ENCODE peak calls at places on chromosome 1, in nine cellular contexts. One of them, this sample, is unnamed.

GRCh38 chr1:13869172-13869797 is 169.3 kb downstream of the PRDM2 start:
- DNase-seq in neural crest cell: no peak
- DNase-seq in GM06990: no peak
- DNase-seq in fibroblast of mammary gland: no peak
- DNase-seq in tibial nerve: no peak
- DNase-seq in H9: no peak
- DNase-seq in fibroblast of pulmonary artery: no peak
- DNase-seq in WTC11: no peak
- DNase-seq in body of pancreas: no peak
- DNase-seq in this sample: no peak

GRCh38 chr1:195733408-195733807 is 874.8 kb downstream of the KCNT2 start:
- DNase-seq in neural crest cell: no peak
- DNase-seq in GM06990: no peak
- DNase-seq in fibroblast of mammary gland: peak; percentile 14
- DNase-seq in tibial nerve: no peak
- DNase-seq in H9: no peak
- DNase-seq in fibroblast of pulmonary artery: no peak
- DNase-seq in WTC11: no peak
- DNase-seq in body of pancreas: no peak
- DNase-seq in this sample: no peak

GRCh38 chr1:198947456-198947855 is 308.6 kb downstream of the PTPRC start:
- DNase-seq in neural crest cell: no peak
- DNase-seq in GM06990: no peak
- DNase-seq in fibroblast of mammary gland: no peak
- DNase-seq in tibial nerve: no peak
- DNase-seq in H9: no peak
- DNase-seq in fibroblast of pulmonary artery: no peak
- DNase-seq in WTC11: no peak
- DNase-seq in body of pancreas: no peak
- DNase-seq in this sample: no peak

GRCh38 chr1:47656719-47657685 is 219.2 kb downstream of the FOXD2 start:
- DNase-seq in neural crest cell: no peak
- DNase-seq in GM06990: no peak
- DNase-seq in fibroblast of mammary gland: peak; percentile 13
- DNase-seq in tibial nerve: peak; percentile 77
- DNase-seq in H9: peak; percentile 12
- DNase-seq in fibroblast of pulmonary artery: peak; percentile 46
- DNase-seq in WTC11: no peak
- DNase-seq in body of pancreas: no peak
- DNase-seq in this sample: no peak

GRCh38 chr1:184890539-184890973 is 83.8 kb downstream of the NIBAN1 start:
- DNase-seq in neural crest cell: no peak
- DNase-seq in GM06990: no peak
- DNase-seq in fibroblast of mammary gland: peak; percentile 32
- DNase-seq in tibial nerve: no peak
- DNase-seq in H9: no peak
- DNase-seq in fibroblast of pulmonary artery: peak; percentile 79
- DNase-seq in WTC11: no peak
- DNase-seq in body of pancreas: peak; percentile 23
- DNase-seq in this sample: no peak

GRCh38 chr1:220901906-220902305 is 22.7 kb downstream of the HLX start:
- DNase-seq in neural crest cell: no peak
- DNase-seq in GM06990: no peak
- DNase-seq in fibroblast of mammary gland: peak; percentile 42
- DNase-seq in tibial nerve: no peak
- DNase-seq in H9: no peak
- DNase-seq in fibroblast of pulmonary artery: no peak
- DNase-seq in WTC11: no peak
- DNase-seq in body of pancreas: no peak
- DNase-seq in this sample: no peak

GRCh38 chr1:11180342-11180744 is 8.8 kb upstream of the ANGPTL7 start:
- DNase-seq in neural crest cell: no peak
- DNase-seq in GM06990: no peak
- DNase-seq in fibroblast of mammary gland: peak; percentile 75
- DNase-seq in tibial nerve: no peak
- DNase-seq in H9: no peak
- DNase-seq in fibroblast of pulmonary artery: peak; percentile 36
- DNase-seq in WTC11: no peak
- DNase-seq in body of pancreas: no peak
- DNase-seq in this sample: no peak

GRCh38 chr1:10152709-10153284 is 57.6 kb upstream of the KIF1B start:
- DNase-seq in neural crest cell: peak; percentile 58
- DNase-seq in GM06990: no peak
- DNase-seq in fibroblast of mammary gland: peak; percentile 59
- DNase-seq in tibial nerve: peak; percentile 54
- DNase-seq in H9: peak; percentile 75
- DNase-seq in fibroblast of pulmonary artery: peak; percentile 67
- DNase-seq in WTC11: peak; percentile 80
- DNase-seq in body of pancreas: peak; percentile 35
- DNase-seq in this sample: no peak

GRCh38 chr1:214966366-214966765 is 116.2 kb upstream of the KCNK2 start:
- DNase-seq in neural crest cell: no peak
- DNase-seq in GM06990: no peak
- DNase-seq in fibroblast of mammary gland: peak; percentile 44
- DNase-seq in tibial nerve: no peak
- DNase-seq in H9: no peak
- DNase-seq in fibroblast of pulmonary artery: peak; percentile 77
- DNase-seq in WTC11: no peak
- DNase-seq in body of pancreas: no peak
- DNase-seq in this sample: no peak

GRCh38 chr1:41404308-41404755 is 43.1 kb downstream of the FOXO6 start:
- DNase-seq in neural crest cell: no peak
- DNase-seq in GM06990: no peak
- DNase-seq in fibroblast of mammary gland: no peak
- DNase-seq in tibial nerve: no peak
- DNase-seq in H9: peak; percentile 81
- DNase-seq in fibroblast of pulmonary artery: peak; percentile 36
- DNase-seq in WTC11: peak; percentile 53
- DNase-seq in body of pancreas: no peak
- DNase-seq in this sample: no peak

GRCh38 chr1:151916959-151917358 is 7.6 kb upstream of the THEM4 start:
- DNase-seq in neural crest cell: no peak
- DNase-seq in GM06990: no peak
- DNase-seq in fibroblast of mammary gland: no peak
- DNase-seq in tibial nerve: no peak
- DNase-seq in H9: no peak
- DNase-seq in fibroblast of pulmonary artery: no peak
- DNase-seq in WTC11: no peak
- DNase-seq in body of pancreas: no peak
- DNase-seq in this sample: no peak

GRCh38 chr1:20603473-20604464 is 14.9 kb downstream of the CDA start:
- DNase-seq in neural crest cell: no peak
- DNase-seq in GM06990: no peak
- DNase-seq in fibroblast of mammary gland: peak; percentile 96
- DNase-seq in tibial nerve: no peak
- DNase-seq in H9: no peak
- DNase-seq in fibroblast of pulmonary artery: peak; percentile 71
- DNase-seq in WTC11: no peak
- DNase-seq in body of pancreas: no peak
- DNase-seq in this sample: no peak

GRCh38 chr1:55380313-55380970 is 165.3 kb upstream of the USP24 start:
- DNase-seq in neural crest cell: no peak
- DNase-seq in GM06990: no peak
- DNase-seq in fibroblast of mammary gland: no peak
- DNase-seq in tibial nerve: peak; percentile 42
- DNase-seq in H9: no peak
- DNase-seq in fibroblast of pulmonary artery: no peak
- DNase-seq in WTC11: no peak
- DNase-seq in body of pancreas: no peak
- DNase-seq in this sample: no peak

GRCh38 chr1:154767315-154768240 is 102.5 kb downstream of the KCNN3 start:
- DNase-seq in neural crest cell: no peak
- DNase-seq in GM06990: no peak
- DNase-seq in fibroblast of mammary gland: no peak
- DNase-seq in tibial nerve: no peak
- DNase-seq in H9: no peak
- DNase-seq in fibroblast of pulmonary artery: peak; percentile 62
- DNase-seq in WTC11: no peak
- DNase-seq in body of pancreas: no peak
- DNase-seq in this sample: no peak

DNA sequence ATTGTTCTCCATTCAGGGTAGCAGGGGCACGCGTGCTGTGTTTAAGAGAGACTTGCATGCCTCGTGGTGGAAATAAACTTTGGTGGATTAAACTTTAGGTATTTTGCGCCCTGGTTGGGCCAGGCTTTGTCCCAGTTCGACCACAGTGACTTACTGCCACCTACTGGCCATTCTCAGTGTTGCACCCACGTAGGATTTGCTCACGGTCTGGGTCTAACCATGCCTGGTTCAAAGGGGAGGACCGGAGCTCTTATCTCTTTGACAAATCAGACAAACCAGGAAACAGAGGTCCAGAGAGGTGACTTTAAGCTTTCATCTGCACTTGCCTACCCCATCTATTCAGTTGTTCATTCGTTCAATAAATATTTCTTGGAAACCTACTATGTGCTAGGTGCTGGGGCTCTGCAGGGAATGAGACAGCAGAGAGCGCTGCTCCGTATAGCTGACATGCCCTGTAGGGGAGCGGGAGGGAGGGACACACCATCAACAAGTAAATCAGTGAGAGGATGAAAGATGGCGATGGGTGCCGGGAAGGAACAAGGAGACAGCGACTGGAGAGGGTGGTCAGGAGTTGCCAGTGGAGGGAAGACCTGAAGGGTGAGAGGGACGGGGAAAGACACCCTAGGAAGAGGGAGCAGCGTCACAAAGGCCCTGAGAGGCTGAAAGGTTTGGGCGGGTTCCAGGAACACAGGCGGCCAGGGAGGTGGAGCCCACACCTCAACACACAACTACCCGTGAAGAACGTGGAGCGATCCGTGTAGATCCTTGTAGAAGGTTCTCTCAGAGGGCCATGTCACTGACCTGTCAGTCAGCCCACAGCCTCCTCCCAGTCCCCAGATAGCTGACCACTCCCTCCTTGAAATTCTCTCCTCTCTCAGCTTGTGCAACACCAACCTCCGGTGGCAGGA is 27.2 kb upstream of the TINAGL1 start:
- DNase-seq in neural crest cell: peak; percentile 99
- DNase-seq in GM06990: peak; percentile 67
- DNase-seq in fibroblast of mammary gland: peak; percentile 84
- DNase-seq in tibial nerve: peak; percentile 98
- DNase-seq in H9: peak; percentile 87
- DNase-seq in fibroblast of pulmonary artery: peak; percentile 91
- DNase-seq in WTC11: peak; percentile 93
- DNase-seq in body of pancreas: peak; percentile 93
- DNase-seq in this sample: peak; percentile 91
- TF ChIP-seq CTCF in neural crest cell: peak; percentile 98
- TF ChIP-seq CTCF in GM06990: peak; percentile 76
- TF ChIP-seq CTCF in fibroblast of mammary gland: peak; percentile 82
- TF ChIP-seq CTCF in tibial nerve: peak; percentile 89
- TF ChIP-seq CTCF in H9: peak; percentile 98
- TF ChIP-seq CTCF in fibroblast of pulmonary artery: peak; percentile 90
- TF ChIP-seq CTCF in WTC11: peak; percentile 91
- TF ChIP-seq CTCF in body of pancreas: peak; percentile 99
- TF ChIP-seq CTCF in this sample: peak; percentile 97

GRCh38 chr1:26053718-26054572 is 8.0 kb upstream of the SLC30A2 start:
- DNase-seq in neural crest cell: no peak
- DNase-seq in GM06990: no peak
- DNase-seq in fibroblast of mammary gland: no peak
- DNase-seq in tibial nerve: no peak
- DNase-seq in H9: peak; percentile 56
- DNase-seq in fibroblast of pulmonary artery: no peak
- DNase-seq in WTC11: peak; percentile 32
- DNase-seq in body of pancreas: no peak
- DNase-seq in this sample: no peak
- TF ChIP-seq CTCF in neural crest cell: no peak
- TF ChIP-seq CTCF in GM06990: no peak
- TF ChIP-seq CTCF in fibroblast of mammary gland: no peak
- TF ChIP-seq CTCF in tibial nerve: no peak
- TF ChIP-seq CTCF in H9: no peak
- TF ChIP-seq CTCF in fibroblast of pulmonary artery: no peak
- TF ChIP-seq CTCF in WTC11: no peak
- TF ChIP-seq CTCF in body of pancreas: no peak
- TF ChIP-seq CTCF in this sample: no peak

GRCh38 chr1:92929461-92929860 is 31.8 kb downstream of the DIPK1A start:
- DNase-seq in neural crest cell: no peak
- DNase-seq in GM06990: no peak
- DNase-seq in fibroblast of mammary gland: peak; percentile 35
- DNase-seq in tibial nerve: no peak
- DNase-seq in H9: no peak
- DNase-seq in fibroblast of pulmonary artery: no peak
- DNase-seq in WTC11: no peak
- DNase-seq in body of pancreas: no peak
- DNase-seq in this sample: no peak

GRCh38 chr1:92931691-92932090 is 29.6 kb downstream of the DIPK1A start:
- DNase-seq in neural crest cell: no peak
- DNase-seq in GM06990: no peak
- DNase-seq in fibroblast of mammary gland: no peak
- DNase-seq in tibial nerve: no peak
- DNase-seq in H9: no peak
- DNase-seq in fibroblast of pulmonary artery: no peak
- DNase-seq in WTC11: no peak
- DNase-seq in body of pancreas: no peak
- DNase-seq in this sample: no peak

GRCh38 chr1:92924501-92924900 is 36.8 kb downstream of the DIPK1A start:
- DNase-seq in neural crest cell: no peak
- DNase-seq in GM06990: no peak
- DNase-seq in fibroblast of mammary gland: peak; percentile 18
- DNase-seq in tibial nerve: no peak
- DNase-seq in H9: no peak
- DNase-seq in fibroblast of pulmonary artery: no peak
- DNase-seq in WTC11: no peak
- DNase-seq in body of pancreas: no peak
- DNase-seq in this sample: no peak

GRCh38 chr1:92926873-92927272 is 34.4 kb downstream of the DIPK1A start:
- DNase-seq in neural crest cell: no peak
- DNase-seq in GM06990: no peak
- DNase-seq in fibroblast of mammary gland: no peak
- DNase-seq in tibial nerve: no peak
- DNase-seq in H9: no peak
- DNase-seq in fibroblast of pulmonary artery: no peak
- DNase-seq in WTC11: no peak
- DNase-seq in body of pancreas: no peak
- DNase-seq in this sample: no peak

DNA sequence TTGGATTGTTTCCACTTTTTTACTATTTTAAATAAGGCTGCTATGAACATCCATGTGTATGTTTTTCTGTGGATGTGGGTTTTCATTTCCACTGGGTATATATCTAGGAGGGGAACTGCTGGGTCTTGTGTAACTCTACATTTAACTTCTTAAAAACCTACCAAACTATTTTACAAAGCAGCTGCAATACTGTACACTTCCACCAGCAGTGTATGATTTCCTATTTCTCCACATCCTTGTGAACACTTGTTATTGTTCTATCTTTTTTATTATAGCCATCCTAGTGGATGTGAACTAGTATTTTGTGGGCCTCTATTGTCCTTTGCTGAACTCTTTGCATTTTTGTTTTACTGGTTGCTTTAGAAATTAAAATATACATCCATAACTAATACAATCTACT is 33.4 kb downstream of the DIPK1A start:
- DNase-seq in neural crest cell: no peak
- DNase-seq in GM06990: no peak
- DNase-seq in fibroblast of mammary gland: no peak
- DNase-seq in tibial nerve: no peak
- DNase-seq in H9: no peak
- DNase-seq in fibroblast of pulmonary artery: no peak
- DNase-seq in WTC11: no peak
- DNase-seq in body of pancreas: no peak
- DNase-seq in this sample: no peak
- TF ChIP-seq CTCF in neural crest cell: no peak
- TF ChIP-seq CTCF in GM06990: no peak
- TF ChIP-seq CTCF in fibroblast of mammary gland: peak; percentile 16
- TF ChIP-seq CTCF in tibial nerve: no peak
- TF ChIP-seq CTCF in H9: no peak
- TF ChIP-seq CTCF in fibroblast of pulmonary artery: no peak
- TF ChIP-seq CTCF in WTC11: no peak
- TF ChIP-seq CTCF in body of pancreas: no peak
- TF ChIP-seq CTCF in this sample: no peak

GRCh38 chr1:162456324-162456723 is 41.3 kb upstream of the UHMK1 start:
- DNase-seq in neural crest cell: no peak
- DNase-seq in GM06990: no peak
- DNase-seq in fibroblast of mammary gland: no peak
- DNase-seq in tibial nerve: no peak
- DNase-seq in H9: no peak
- DNase-seq in fibroblast of pulmonary artery: no peak
- DNase-seq in WTC11: no peak
- DNase-seq in body of pancreas: no peak
- DNase-seq in this sample: no peak
- TF ChIP-seq CTCF in neural crest cell: no peak
- TF ChIP-seq CTCF in GM06990: no peak
- TF ChIP-seq CTCF in fibroblast of mammary gland: no peak
- TF ChIP-seq CTCF in tibial nerve: no peak
- TF ChIP-seq CTCF in H9: peak; percentile 19
- TF ChIP-seq CTCF in fibroblast of pulmonary artery: no peak
- TF ChIP-seq CTCF in WTC11: no peak
- TF ChIP-seq CTCF in body of pancreas: no peak
- TF ChIP-seq CTCF in this sample: no peak